ENCODE peak calls at places on chromosomes 4 and X, in six cellular contexts. A is sigmoid colon, H is gastrocnemius medialis, R is heart left ventricle, F is transverse colon, Z is lower leg skin. B is an unnamed sample.

GRCh38 chr4:174214102-174214878 is 69.2 kb downstream of the FBXO8 start:
- DNase-seq in A (no peak), H (no peak), R (no peak), F (no peak), Z (no peak), B (no peak)

GRCh38 chr4:75637176-75637575 is 6.8 kb upstream of the CDKL2 start:
- DNase-seq in A (no peak), H (no peak), R (no peak), F (no peak), Z (no peak), B (peak; percentile 77)

GRCh38 chrX:36908801-36909403 is 99.3 kb upstream of the FAM47C start:
- DNase-seq in A (no peak), H (no peak), R (no peak), F (no peak), Z (no peak), B (no peak)

GRCh38 chr4:4477391-4477790 is 64.5 kb downstream of the STX18 start:
- DNase-seq in A (no peak), H (no peak), R (no peak), F (no peak), Z (no peak), B (no peak)

GRCh38 chr4:30245140-30245539 is 475.0 kb upstream of the PCDH7 start:
- DNase-seq in A (no peak), H (no peak), R (no peak), F (no peak), Z (no peak), B (no peak)

GRCh38 chr4:174503079-174503724 is 19.1 kb downstream of the HPGD start:
- DNase-seq in A (no peak), H (no peak), R (no peak), F (peak; percentile 53), Z (no peak), B (no peak)

GRCh38 chr4:123649644-123650356 is 253.2 kb downstream of the SPRY1 start:
- DNase-seq in A (peak; percentile 75), H (peak; percentile 29), R (peak; percentile 22), F (peak; percentile 38), Z (no peak), B (no peak)

GRCh38 chr4:173538148-173538902 is 8.3 kb upstream of the HAND2 start:
- DNase-seq in A (peak; percentile 81), H (no peak), R (peak; percentile 63), F (no peak), Z (no peak), B (no peak)

GRCh38 chr4:40915318-40916217 is 165.8 kb downstream of the NSUN7 start:
- DNase-seq in A (peak; percentile 42), H (no peak), R (no peak), F (no peak), Z (peak; percentile 81), B (no peak)

GRCh38 chr4:132108784-132109183 is 1040.3 kb upstream of the PCDH10 start:
- DNase-seq in A (no peak), H (no peak), R (no peak), F (no peak), Z (no peak), B (no peak)

GRCh38 chrX:17529349-17529748 is 154.3 kb downstream of the NHS start:
- DNase-seq in A (no peak), H (no peak), R (no peak), F (no peak), Z (no peak), B (peak; percentile 34)

GRCh38 chr4:151957163-151957562 is 196.4 kb upstream of the GATB start:
- DNase-seq in A (no peak), H (no peak), R (peak; percentile 20), F (no peak), Z (no peak), B (no peak)

GRCh38 chr4:61373901-61374611 is 173.9 kb downstream of the ADGRL3 start:
- DNase-seq in A (no peak), H (no peak), R (no peak), F (no peak), Z (no peak), B (no peak)

GRCh38 chrX:8971116-8971515 is 62.8 kb downstream of the FAM9B start:
- DNase-seq in A (no peak), H (no peak), R (no peak), F (no peak), Z (no peak), B (no peak)

GRCh38 chrX:9267415-9267814 is 197.4 kb upstream of the TBL1X start:
- DNase-seq in A (no peak), H (no peak), R (no peak), F (no peak), Z (peak; percentile 39), B (no peak)

GRCh38 chr4:8368061-8368481 is 72.5 kb downstream of the ACOX3 start:
- DNase-seq in A (no peak), H (no peak), R (no peak), F (no peak), Z (no peak), B (peak; percentile 65)

GRCh38 chrX:143634373-143634685 is 1.6 kb downstream of the SLITRK4 start:
- DNase-seq in A (no peak), H (no peak), R (no peak), F (no peak), Z (no peak), B (peak; percentile 23)

DNA sequence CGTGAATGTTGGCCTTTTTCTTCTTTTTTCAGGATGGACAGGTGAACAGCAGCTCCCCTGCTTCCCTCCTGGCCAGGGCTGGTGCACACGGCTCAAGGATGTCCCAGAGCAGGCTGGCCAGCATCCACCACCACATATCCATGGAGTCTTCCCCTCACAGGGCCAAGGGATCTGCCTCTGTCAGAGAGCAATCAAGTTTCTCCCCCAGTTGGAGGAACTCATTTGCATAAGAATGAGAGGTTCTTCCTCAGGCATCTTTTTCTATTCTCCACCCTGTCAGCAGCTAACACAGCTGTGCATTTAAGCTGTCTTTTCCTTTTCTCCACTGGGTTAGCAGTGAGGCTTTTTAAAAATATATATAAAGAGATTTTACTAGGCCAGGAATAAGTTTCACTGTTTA is 143.8 kb downstream of the ANAPC10 start:
- DNase-seq in A (no peak), H (no peak), R (no peak), F (no peak), Z (no peak), B (no peak)
- TF ChIP-seq POLR2A in A (no peak), H (no peak), R (no peak), F (no peak), Z (no peak), B (no peak)

GRCh38 chr4:3077796-3078195 is 3.3 kb downstream of the HTT start:
- DNase-seq in A (no peak), H (no peak), R (no peak), F (no peak), Z (peak; percentile 29), B (no peak)
- TF ChIP-seq POLR2A in A (no peak), H (no peak), R (no peak), F (no peak), Z (no peak), B (no peak)

DNA sequence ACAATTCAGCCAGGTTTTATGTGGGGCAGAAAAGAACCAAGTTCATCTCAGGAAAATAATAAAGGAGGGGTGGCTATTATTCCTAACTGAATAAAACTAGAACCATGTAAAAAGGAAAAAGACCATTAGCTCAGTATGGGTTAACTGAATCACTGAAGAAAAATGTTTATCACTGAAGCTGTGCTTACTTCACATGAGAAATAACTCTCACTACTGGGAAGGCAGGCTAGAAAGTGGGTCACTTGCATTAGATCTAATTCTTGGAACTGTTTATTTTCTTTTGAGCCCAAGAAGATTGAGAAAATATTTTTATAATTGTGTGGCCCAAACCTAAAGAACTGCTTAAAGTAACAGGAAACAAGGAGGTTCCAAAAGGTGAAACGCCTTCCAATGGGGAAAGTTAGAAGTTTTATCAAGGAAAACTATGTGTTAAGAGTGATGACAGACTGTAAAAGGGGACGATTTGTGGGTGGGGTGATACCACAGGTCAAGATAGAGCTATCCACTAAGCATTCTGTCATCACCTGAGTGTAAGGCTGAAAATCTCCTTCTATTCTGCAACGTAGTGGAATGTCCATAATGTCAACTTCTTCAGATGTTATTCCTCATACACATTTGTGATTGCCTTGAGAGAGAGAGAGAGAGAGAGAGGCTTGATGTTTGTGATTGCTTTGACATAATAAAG is 1083.5 kb downstream of the PCDH7 start:
- DNase-seq in A (no peak), H (no peak), R (no peak), F (no peak), Z (no peak), B (no peak)
- TF ChIP-seq POLR2A in A (no peak), H (no peak), R (no peak), F (no peak), Z (no peak), B (no peak)

GRCh38 chr4:72513227-72513626 is 55.8 kb downstream of the ADAMTS3 start:
- DNase-seq in A (no peak), H (no peak), R (no peak), F (no peak), Z (no peak), B (no peak)
- TF ChIP-seq POLR2A in A (no peak), H (no peak), R (no peak), F (no peak), Z (no peak), B (no peak)